ENCODE peak calls at places on chromosomes 4 and X, in seven cellular contexts. One of them, this sample, is unnamed.

GRCh38 chr4:73181231-73181630 is 77.4 kb downstream of the ANKRD17 start:
- DNase-seq in effector CD4-positive, alpha-beta T cell: no peak
- DNase-seq in endodermal cell: no peak
- DNase-seq in NCI-H748 treated with DMSO at 0.1 percent for 48 hours: no peak
- DNase-seq in adipocyte: no peak
- DNase-seq in D341Med: no peak
- DNase-seq in colonic mucosa: no peak
- DNase-seq in this sample: no peak

GRCh38 chr4:149823770-149824221 is 8.2 kb upstream of the IQCM start:
- DNase-seq in effector CD4-positive, alpha-beta T cell: no peak
- DNase-seq in endodermal cell: no peak
- DNase-seq in NCI-H748 treated with DMSO at 0.1 percent for 48 hours: no peak
- DNase-seq in adipocyte: peak
- DNase-seq in D341Med: no peak
- DNase-seq in colonic mucosa: no peak
- DNase-seq in this sample: no peak

GRCh38 chr4:82975792-82976191 is 34.8 kb downstream of the LIN54 start:
- DNase-seq in effector CD4-positive, alpha-beta T cell: no peak
- DNase-seq in endodermal cell: no peak
- DNase-seq in NCI-H748 treated with DMSO at 0.1 percent for 48 hours: no peak
- DNase-seq in adipocyte: peak
- DNase-seq in D341Med: no peak
- DNase-seq in colonic mucosa: no peak
- DNase-seq in this sample: no peak

GRCh38 chr4:98577956-98578355 is 80.5 kb downstream of the TSPAN5 start:
- DNase-seq in effector CD4-positive, alpha-beta T cell: no peak
- DNase-seq in endodermal cell: no peak
- DNase-seq in NCI-H748 treated with DMSO at 0.1 percent for 48 hours: no peak
- DNase-seq in adipocyte: no peak
- DNase-seq in D341Med: no peak
- DNase-seq in colonic mucosa: no peak
- DNase-seq in this sample: no peak

GRCh38 chrX:56802921-56803848 is 74.1 kb downstream of the NBDY start:
- DNase-seq in effector CD4-positive, alpha-beta T cell: peak
- DNase-seq in endodermal cell: peak
- DNase-seq in NCI-H748 treated with DMSO at 0.1 percent for 48 hours: peak
- DNase-seq in adipocyte: peak
- DNase-seq in D341Med: peak
- DNase-seq in colonic mucosa: peak
- DNase-seq in this sample: peak

GRCh38 chr4:72529144-72529822 is 39.7 kb downstream of the ADAMTS3 start:
- DNase-seq in effector CD4-positive, alpha-beta T cell: no peak
- DNase-seq in endodermal cell: no peak
- DNase-seq in NCI-H748 treated with DMSO at 0.1 percent for 48 hours: no peak
- DNase-seq in adipocyte: no peak
- DNase-seq in D341Med: no peak
- DNase-seq in colonic mucosa: no peak
- DNase-seq in this sample: no peak

GRCh38 chr4:11843340-11843739 is 414.6 kb upstream of the HS3ST1 start:
- DNase-seq in effector CD4-positive, alpha-beta T cell: no peak
- DNase-seq in endodermal cell: no peak
- DNase-seq in NCI-H748 treated with DMSO at 0.1 percent for 48 hours: no peak
- DNase-seq in adipocyte: no peak
- DNase-seq in D341Med: no peak
- DNase-seq in colonic mucosa: no peak
- DNase-seq in this sample: no peak

GRCh38 chrX:40411350-40412111 is 169.2 kb upstream of the ATP6AP2 start:
- DNase-seq in effector CD4-positive, alpha-beta T cell: no peak
- DNase-seq in endodermal cell: peak
- DNase-seq in NCI-H748 treated with DMSO at 0.1 percent for 48 hours: no peak
- DNase-seq in adipocyte: no peak
- DNase-seq in D341Med: no peak
- DNase-seq in colonic mucosa: no peak
- DNase-seq in this sample: no peak

GRCh38 chrX:20309796-20310195 is 43.1 kb upstream of the RPS6KA3 start:
- DNase-seq in effector CD4-positive, alpha-beta T cell: no peak
- DNase-seq in endodermal cell: no peak
- DNase-seq in NCI-H748 treated with DMSO at 0.1 percent for 48 hours: no peak
- DNase-seq in adipocyte: peak
- DNase-seq in D341Med: no peak
- DNase-seq in colonic mucosa: no peak
- DNase-seq in this sample: no peak

GRCh38 chr4:150679767-150680088 is 97.8 kb downstream of the MAB21L2 start:
- DNase-seq in effector CD4-positive, alpha-beta T cell: no peak
- DNase-seq in endodermal cell: no peak
- DNase-seq in NCI-H748 treated with DMSO at 0.1 percent for 48 hours: no peak
- DNase-seq in adipocyte: peak
- DNase-seq in D341Med: no peak
- DNase-seq in colonic mucosa: no peak
- DNase-seq in this sample: no peak

GRCh38 chrX:39749728-39750127 is 348.0 kb downstream of the BCOR start:
- DNase-seq in effector CD4-positive, alpha-beta T cell: no peak
- DNase-seq in endodermal cell: no peak
- DNase-seq in NCI-H748 treated with DMSO at 0.1 percent for 48 hours: no peak
- DNase-seq in adipocyte: no peak
- DNase-seq in D341Med: no peak
- DNase-seq in colonic mucosa: no peak
- DNase-seq in this sample: no peak

GRCh38 chrX:106948641-106949040 is 28.4 kb downstream of the CLDN2 start:
- DNase-seq in effector CD4-positive, alpha-beta T cell: no peak
- DNase-seq in endodermal cell: no peak
- DNase-seq in NCI-H748 treated with DMSO at 0.1 percent for 48 hours: no peak
- DNase-seq in adipocyte: no peak
- DNase-seq in D341Med: no peak
- DNase-seq in colonic mucosa: no peak
- DNase-seq in this sample: no peak

GRCh38 chrX:153948002-153948466 is 3.6 kb upstream of the RENBP start:
- DNase-seq in effector CD4-positive, alpha-beta T cell: no peak
- DNase-seq in endodermal cell: no peak
- DNase-seq in NCI-H748 treated with DMSO at 0.1 percent for 48 hours: no peak
- DNase-seq in adipocyte: no peak
- DNase-seq in D341Med: no peak
- DNase-seq in colonic mucosa: no peak
- DNase-seq in this sample: no peak

GRCh38 chr4:3871181-3871852 is 105.1 kb downstream of the ADRA2C start:
- DNase-seq in effector CD4-positive, alpha-beta T cell: no peak
- DNase-seq in endodermal cell: peak
- DNase-seq in NCI-H748 treated with DMSO at 0.1 percent for 48 hours: peak
- DNase-seq in adipocyte: no peak
- DNase-seq in D341Med: peak
- DNase-seq in colonic mucosa: no peak
- DNase-seq in this sample: no peak

GRCh38 chrX:17629011-17629410 is 108.3 kb upstream of the SCML1 start:
- DNase-seq in effector CD4-positive, alpha-beta T cell: no peak
- DNase-seq in endodermal cell: no peak
- DNase-seq in NCI-H748 treated with DMSO at 0.1 percent for 48 hours: no peak
- DNase-seq in adipocyte: no peak
- DNase-seq in D341Med: no peak
- DNase-seq in colonic mucosa: no peak
- DNase-seq in this sample: no peak

GRCh38 chr4:7518871-7519637 is 84.3 kb upstream of the PSAPL1 start:
- DNase-seq in effector CD4-positive, alpha-beta T cell: no peak
- DNase-seq in endodermal cell: no peak
- DNase-seq in NCI-H748 treated with DMSO at 0.1 percent for 48 hours: no peak
- DNase-seq in adipocyte: no peak
- DNase-seq in D341Med: no peak
- DNase-seq in colonic mucosa: no peak
- DNase-seq in this sample: no peak

GRCh38 chr4:184745747-184746531 is 12.0 kb upstream of the CENPU start:
- DNase-seq in effector CD4-positive, alpha-beta T cell: peak
- DNase-seq in endodermal cell: peak
- DNase-seq in NCI-H748 treated with DMSO at 0.1 percent for 48 hours: peak
- DNase-seq in adipocyte: peak
- DNase-seq in D341Med: peak
- DNase-seq in colonic mucosa: peak
- DNase-seq in this sample: peak

This sample was measured in right lobe of liver.